ENCODE peak calls at places on chromosome 20, in six cellular contexts. One of them, this sample, is unnamed.

GRCh38 chr20:50593005-50593335 is 82.8 kb downstream of the PTPN1 start:
- DNase-seq in endothelial cell of umbilical vein: no peak
- DNase-seq in MM.1S: no peak
- DNase-seq in mammary epithelial cell: no peak
- DNase-seq in HepG2: no peak
- DNase-seq in fibroblast of lung: no peak
- DNase-seq in this sample: no peak

GRCh38 chr20:31962741-31963140 is 5.2 kb upstream of the XKR7 start:
- DNase-seq in endothelial cell of umbilical vein: no peak
- DNase-seq in MM.1S: no peak
- DNase-seq in mammary epithelial cell: no peak
- DNase-seq in HepG2: no peak
- DNase-seq in fibroblast of lung: no peak
- DNase-seq in this sample: no peak

GRCh38 chr20:24871429-24872213 is 77.4 kb upstream of the CST7 start:
- DNase-seq in endothelial cell of umbilical vein: no peak
- DNase-seq in MM.1S: no peak
- DNase-seq in mammary epithelial cell: no peak
- DNase-seq in HepG2: no peak
- DNase-seq in fibroblast of lung: no peak
- DNase-seq in this sample: no peak

GRCh38 chr20:18702736-18703135 is 110.8 kb upstream of the SCP2D1 start:
- DNase-seq in endothelial cell of umbilical vein: no peak
- DNase-seq in MM.1S: no peak
- DNase-seq in mammary epithelial cell: peak
- DNase-seq in HepG2: no peak
- DNase-seq in fibroblast of lung: no peak
- DNase-seq in this sample: no peak

GRCh38 chr20:43387737-43388136 is 70.0 kb upstream of the SRSF6 start:
- DNase-seq in endothelial cell of umbilical vein: no peak
- DNase-seq in MM.1S: no peak
- DNase-seq in mammary epithelial cell: no peak
- DNase-seq in HepG2: no peak
- DNase-seq in fibroblast of lung: no peak
- DNase-seq in this sample: no peak

GRCh38 chr20:46606817-46607190 is 44.5 kb downstream of the SLC13A3 start:
- DNase-seq in endothelial cell of umbilical vein: no peak
- DNase-seq in MM.1S: no peak
- DNase-seq in mammary epithelial cell: no peak
- DNase-seq in HepG2: no peak
- DNase-seq in fibroblast of lung: no peak
- DNase-seq in this sample: no peak

GRCh38 chr20:50817776-50818172 is 22.9 kb downstream of the BCAS4 start:
- DNase-seq in endothelial cell of umbilical vein: no peak
- DNase-seq in MM.1S: no peak
- DNase-seq in mammary epithelial cell: no peak
- DNase-seq in HepG2: no peak
- DNase-seq in fibroblast of lung: no peak
- DNase-seq in this sample: no peak

GRCh38 chr20:51382986-51383821 is 159.3 kb downstream of the NFATC2 start:
- DNase-seq in endothelial cell of umbilical vein: peak
- DNase-seq in MM.1S: no peak
- DNase-seq in mammary epithelial cell: no peak
- DNase-seq in HepG2: no peak
- DNase-seq in fibroblast of lung: no peak
- DNase-seq in this sample: no peak

GRCh38 chr20:10002871-10003270 is 31.9 kb upstream of the ANKEF1 start:
- DNase-seq in endothelial cell of umbilical vein: no peak
- DNase-seq in MM.1S: no peak
- DNase-seq in mammary epithelial cell: no peak
- DNase-seq in HepG2: no peak
- DNase-seq in fibroblast of lung: no peak
- DNase-seq in this sample: no peak

DNA sequence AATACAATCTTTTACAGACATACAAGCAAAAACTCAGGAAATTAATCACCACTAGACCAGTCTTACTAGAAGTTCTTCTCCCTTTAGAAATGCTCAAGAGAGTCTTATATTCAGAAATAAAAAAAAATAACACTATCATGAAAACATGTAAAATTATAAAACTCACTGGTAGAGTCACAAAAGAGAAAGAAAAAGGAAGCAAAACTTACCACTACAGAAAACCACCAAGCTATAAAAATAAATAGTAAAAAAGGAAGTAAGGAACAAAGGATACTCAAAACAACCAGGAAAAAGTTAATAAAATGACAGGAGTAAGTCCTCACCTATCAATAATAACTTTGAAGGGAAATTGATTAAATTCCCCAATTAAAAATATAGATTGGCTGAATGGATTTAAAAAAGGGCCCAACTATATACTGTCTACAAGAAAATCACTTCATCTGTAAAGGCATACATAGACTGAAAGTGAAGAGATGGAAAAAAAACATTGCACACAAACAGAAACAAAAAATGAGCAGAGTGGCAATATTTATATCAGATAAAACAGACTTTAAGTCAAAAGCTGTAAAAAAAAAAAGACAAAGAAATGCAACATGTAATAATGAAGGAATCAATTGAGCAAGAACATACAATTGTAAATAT is 489.5 kb downstream of the KIF16B start:
- DNase-seq in endothelial cell of umbilical vein: no peak
- DNase-seq in MM.1S: no peak
- DNase-seq in mammary epithelial cell: no peak
- DNase-seq in HepG2: no peak
- DNase-seq in fibroblast of lung: no peak
- DNase-seq in this sample: no peak
- H3K9ac ChIP-seq in endothelial cell of umbilical vein: no peak
- H3K9ac ChIP-seq in MM.1S: no peak
- H3K9ac ChIP-seq in mammary epithelial cell: no peak
- H3K9ac ChIP-seq in HepG2: no peak
- H3K9ac ChIP-seq in fibroblast of lung: no peak
- H3K9ac ChIP-seq in this sample: no peak

GRCh38 chr20:39850236-39850635 is 838.8 kb downstream of the MAFB start:
- DNase-seq in endothelial cell of umbilical vein: no peak
- DNase-seq in MM.1S: no peak
- DNase-seq in mammary epithelial cell: no peak
- DNase-seq in HepG2: no peak
- DNase-seq in fibroblast of lung: peak
- DNase-seq in this sample: no peak
- H3K4me2 ChIP-seq in endothelial cell of umbilical vein: no peak
- H3K4me2 ChIP-seq in MM.1S: no peak
- H3K4me2 ChIP-seq in mammary epithelial cell: no peak
- H3K4me2 ChIP-seq in HepG2: no peak
- H3K4me2 ChIP-seq in fibroblast of lung: peak
- H3K4me2 ChIP-seq in this sample: no peak

DNA sequence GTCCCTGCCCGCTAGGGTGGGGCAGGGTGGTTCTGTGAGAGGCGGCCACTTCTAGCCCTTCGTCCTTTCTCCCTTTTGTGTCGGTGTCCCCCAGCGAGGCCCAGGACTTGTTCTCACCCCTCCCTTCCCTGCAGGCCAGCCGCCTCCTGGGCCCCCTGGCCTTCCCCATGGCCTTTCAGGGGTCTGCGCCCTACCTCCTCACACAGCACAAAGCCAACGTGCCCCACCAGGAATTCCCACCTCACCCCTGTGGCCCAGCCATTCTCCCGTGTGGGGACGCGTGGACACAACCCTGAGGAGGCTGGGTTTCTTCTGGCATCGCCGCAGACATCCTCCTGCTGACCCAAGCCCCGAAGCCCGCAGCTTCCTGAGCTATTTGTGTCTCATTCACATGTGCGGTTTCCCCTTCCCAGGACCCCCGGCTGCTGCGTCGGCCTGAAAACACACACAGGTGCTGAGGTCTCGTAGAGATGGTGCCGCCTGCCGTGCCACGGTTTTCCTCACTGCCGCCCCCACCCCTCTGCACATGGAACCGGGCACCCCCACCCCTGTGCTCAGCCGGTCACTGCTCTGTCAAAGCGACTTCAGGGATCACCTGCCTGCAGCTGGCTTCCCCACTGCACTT is 375.8 kb downstream of the CDH4 start:
- DNase-seq in endothelial cell of umbilical vein: no peak
- DNase-seq in MM.1S: no peak
- DNase-seq in mammary epithelial cell: no peak
- DNase-seq in HepG2: no peak
- DNase-seq in fibroblast of lung: no peak
- DNase-seq in this sample: no peak
- H3K9ac ChIP-seq in endothelial cell of umbilical vein: no peak
- H3K9ac ChIP-seq in MM.1S: no peak
- H3K9ac ChIP-seq in mammary epithelial cell: no peak
- H3K9ac ChIP-seq in HepG2: no peak
- H3K9ac ChIP-seq in fibroblast of lung: no peak
- H3K9ac ChIP-seq in this sample: no peak

GRCh38 chr20:63027425-63028389 is 20.9 kb upstream of the BHLHE23 start:
- DNase-seq in endothelial cell of umbilical vein: no peak
- DNase-seq in MM.1S: no peak
- DNase-seq in mammary epithelial cell: no peak
- DNase-seq in HepG2: no peak
- DNase-seq in fibroblast of lung: no peak
- DNase-seq in this sample: no peak
- H3K4me2 ChIP-seq in endothelial cell of umbilical vein: no peak
- H3K4me2 ChIP-seq in MM.1S: no peak
- H3K4me2 ChIP-seq in mammary epithelial cell: no peak
- H3K4me2 ChIP-seq in HepG2: no peak
- H3K4me2 ChIP-seq in fibroblast of lung: no peak
- H3K4me2 ChIP-seq in this sample: no peak

GRCh38 chr20:45343445-45343866 is 4.8 kb downstream of the SDC4 start:
- DNase-seq in endothelial cell of umbilical vein: no peak
- DNase-seq in MM.1S: no peak
- DNase-seq in mammary epithelial cell: peak
- DNase-seq in HepG2: peak
- DNase-seq in fibroblast of lung: no peak
- DNase-seq in this sample: no peak
- H3K9ac ChIP-seq in endothelial cell of umbilical vein: peak
- H3K9ac ChIP-seq in MM.1S: no peak
- H3K9ac ChIP-seq in mammary epithelial cell: peak
- H3K9ac ChIP-seq in HepG2: peak
- H3K9ac ChIP-seq in fibroblast of lung: peak
- H3K9ac ChIP-seq in this sample: peak

GRCh38 chr20:2812189-2812588 is 2.6 kb upstream of the C20orf141 start:
- DNase-seq in endothelial cell of umbilical vein: no peak
- DNase-seq in MM.1S: no peak
- DNase-seq in mammary epithelial cell: no peak
- DNase-seq in HepG2: no peak
- DNase-seq in fibroblast of lung: no peak
- DNase-seq in this sample: no peak
- H3K4me2 ChIP-seq in endothelial cell of umbilical vein: no peak
- H3K4me2 ChIP-seq in MM.1S: no peak
- H3K4me2 ChIP-seq in mammary epithelial cell: no peak
- H3K4me2 ChIP-seq in HepG2: no peak
- H3K4me2 ChIP-seq in fibroblast of lung: no peak
- H3K4me2 ChIP-seq in this sample: no peak

GRCh38 chr20:13494019-13494418 is 144.7 kb downstream of the TASP1 start:
- DNase-seq in endothelial cell of umbilical vein: no peak
- DNase-seq in MM.1S: no peak
- DNase-seq in mammary epithelial cell: peak
- DNase-seq in HepG2: no peak
- DNase-seq in fibroblast of lung: no peak
- DNase-seq in this sample: no peak

GRCh38 chr20:13487202-13487601 is 151.5 kb downstream of the TASP1 start:
- DNase-seq in endothelial cell of umbilical vein: no peak
- DNase-seq in MM.1S: no peak
- DNase-seq in mammary epithelial cell: no peak
- DNase-seq in HepG2: no peak
- DNase-seq in fibroblast of lung: no peak
- DNase-seq in this sample: no peak

GRCh38 chr20:13486694-13487093 is 152.0 kb downstream of the TASP1 start:
- DNase-seq in endothelial cell of umbilical vein: no peak
- DNase-seq in MM.1S: no peak
- DNase-seq in mammary epithelial cell: no peak
- DNase-seq in HepG2: no peak
- DNase-seq in fibroblast of lung: peak
- DNase-seq in this sample: no peak

GRCh38 chr20:13493143-13493542 is 145.6 kb downstream of the TASP1 start:
- DNase-seq in endothelial cell of umbilical vein: no peak
- DNase-seq in MM.1S: no peak
- DNase-seq in mammary epithelial cell: no peak
- DNase-seq in HepG2: no peak
- DNase-seq in fibroblast of lung: no peak
- DNase-seq in this sample: no peak

GRCh38 chr20:13492001-13492480 is 146.7 kb downstream of the TASP1 start:
- DNase-seq in endothelial cell of umbilical vein: no peak
- DNase-seq in MM.1S: no peak
- DNase-seq in mammary epithelial cell: peak
- DNase-seq in HepG2: no peak
- DNase-seq in fibroblast of lung: peak
- DNase-seq in this sample: peak
- H3K9ac ChIP-seq in endothelial cell of umbilical vein: no peak
- H3K9ac ChIP-seq in MM.1S: no peak
- H3K9ac ChIP-seq in mammary epithelial cell: peak
- H3K9ac ChIP-seq in HepG2: no peak
- H3K9ac ChIP-seq in fibroblast of lung: no peak
- H3K9ac ChIP-seq in this sample: no peak

GRCh38 chr20:41006126-41006935 is 22.3 kb upstream of the TOP1 start:
- DNase-seq in endothelial cell of umbilical vein: no peak
- DNase-seq in MM.1S: no peak
- DNase-seq in mammary epithelial cell: no peak
- DNase-seq in HepG2: no peak
- DNase-seq in fibroblast of lung: no peak
- DNase-seq in this sample: no peak

GRCh38 chr20:41003143-41003932 is 25.3 kb upstream of the TOP1 start:
- DNase-seq in endothelial cell of umbilical vein: peak
- DNase-seq in MM.1S: no peak
- DNase-seq in mammary epithelial cell: peak
- DNase-seq in HepG2: peak
- DNase-seq in fibroblast of lung: peak
- DNase-seq in this sample: peak

GRCh38 chr20:41002842-41003142 is 25.8 kb upstream of the TOP1 start:
- DNase-seq in endothelial cell of umbilical vein: no peak
- DNase-seq in MM.1S: no peak
- DNase-seq in mammary epithelial cell: no peak
- DNase-seq in HepG2: no peak
- DNase-seq in fibroblast of lung: no peak
- DNase-seq in this sample: no peak

GRCh38 chr20:41005361-41005729 is 23.3 kb upstream of the TOP1 start:
- DNase-seq in endothelial cell of umbilical vein: peak
- DNase-seq in MM.1S: no peak
- DNase-seq in mammary epithelial cell: peak
- DNase-seq in HepG2: no peak
- DNase-seq in fibroblast of lung: peak
- DNase-seq in this sample: peak

DNA sequence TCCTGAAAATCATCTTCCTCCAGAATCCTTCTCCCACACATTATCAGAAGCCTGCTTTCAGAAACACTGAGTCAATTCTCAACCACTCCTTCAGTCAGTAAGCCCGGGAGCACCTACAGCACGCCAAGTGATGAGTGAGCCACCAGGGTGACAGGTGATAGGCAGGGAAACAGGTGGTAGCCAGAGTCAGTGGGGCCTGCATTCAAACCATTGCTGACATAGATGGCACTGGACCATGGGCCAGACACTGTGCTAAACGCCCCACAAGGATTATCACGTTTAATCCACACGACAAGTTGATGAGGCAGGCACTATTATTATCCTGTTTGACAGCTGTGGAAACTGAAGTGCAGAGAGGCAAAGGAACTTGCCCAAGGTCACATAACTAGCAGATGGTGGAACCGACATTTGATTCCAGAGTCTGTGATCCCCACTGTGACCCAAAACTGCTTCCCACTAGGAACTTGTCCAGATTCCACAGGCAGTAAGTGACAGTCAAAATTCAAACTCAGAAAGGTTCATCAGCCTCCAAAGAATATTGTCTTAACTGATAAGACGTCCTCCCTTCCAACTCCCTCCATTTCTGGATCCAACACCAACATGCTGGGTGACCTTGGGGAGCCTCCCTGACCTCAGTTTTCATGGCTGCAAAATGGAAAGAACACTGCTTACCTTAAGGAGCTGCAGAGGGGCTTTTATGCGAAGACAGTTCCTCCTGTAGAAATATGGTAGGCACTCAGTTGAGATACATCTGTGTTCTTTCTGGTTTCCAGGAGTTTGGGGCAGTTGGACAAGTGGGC is 23.9 kb upstream of the TOP1 start:
- DNase-seq in endothelial cell of umbilical vein: peak
- DNase-seq in MM.1S: no peak
- DNase-seq in mammary epithelial cell: peak
- DNase-seq in HepG2: no peak
- DNase-seq in fibroblast of lung: peak
- DNase-seq in this sample: peak
- H3K4me2 ChIP-seq in endothelial cell of umbilical vein: peak
- H3K4me2 ChIP-seq in MM.1S: no peak
- H3K4me2 ChIP-seq in mammary epithelial cell: peak
- H3K4me2 ChIP-seq in HepG2: peak
- H3K4me2 ChIP-seq in fibroblast of lung: peak
- H3K4me2 ChIP-seq in this sample: peak

This sample was measured in keratinocyte.